ENCODE peak calls at places on chromosomes 2 and 18, in eight cellular contexts. H is SJSA1; U is tibial nerve; I is heart right ventricle; K is amniotic stem cell; F is aorta; X is uterus; V is stimulated activated CD4-positive, alpha-beta T cell treated with anti-CD3 and anti-CD28 coated beads, Interleukin-12 subunit alpha, Interleukin-12 subunit beta, amount 100 ng/mL, for 4 hours. B is an unnamed sample.

GRCh38 chr2:9333591-9334171 is 89.6 kb downstream of the ITGB1BP1 start:
- DNase-seq in H (peak), U (peak), I (peak), K (peak), F (no peak), X (peak), V (no peak), B (peak)

GRCh38 chr18:3605562-3606443 is 155.8 kb downstream of the TGIF1 start:
- DNase-seq in H (peak), U (no peak), I (no peak), K (no peak), F (no peak), X (no peak), V (no peak), B (no peak)

GRCh38 chr2:28080911-28081310 is 190.4 kb downstream of the BABAM2 start:
- DNase-seq in H (peak), U (no peak), I (no peak), K (no peak), F (no peak), X (peak), V (no peak), B (peak)

GRCh38 chr2:202429164-202429980 is 53.2 kb downstream of the BMPR2 start:
- DNase-seq in H (peak), U (no peak), I (no peak), K (no peak), F (no peak), X (no peak), V (no peak), B (peak)

GRCh38 chr2:11940121-11940743 is 193.8 kb downstream of the LPIN1 start:
- DNase-seq in H (no peak), U (no peak), I (no peak), K (no peak), F (no peak), X (no peak), V (no peak), B (no peak)

GRCh38 chr2:97355176-97355575 is 234.5 kb downstream of the ANKRD36B start:
- DNase-seq in H (no peak), U (no peak), I (no peak), K (no peak), F (no peak), X (no peak), V (no peak), B (no peak)

GRCh38 chr2:74778381-74779371 is 55.3 kb upstream of the HK2 start:
- DNase-seq in H (no peak), U (no peak), I (no peak), K (no peak), F (no peak), X (no peak), V (no peak), B (no peak)

GRCh38 chr2:106020821-106021316 is 173.2 kb downstream of the UXS1 start:
- DNase-seq in H (no peak), U (no peak), I (peak), K (no peak), F (no peak), X (peak), V (no peak), B (no peak)

GRCh38 chr2:9844581-9844980 is 1.3 kb downstream of the TAF1B start:
- DNase-seq in H (peak), U (no peak), I (no peak), K (no peak), F (no peak), X (no peak), V (no peak), B (no peak)

GRCh38 chr2:110853516-110853915 is 121.1 kb downstream of the ACOXL start:
- DNase-seq in H (peak), U (no peak), I (no peak), K (no peak), F (no peak), X (no peak), V (peak), B (no peak)

GRCh38 chr2:192245329-192245728 is 50.6 kb upstream of the TMEFF2 start:
- DNase-seq in H (no peak), U (peak), I (peak), K (no peak), F (no peak), X (no peak), V (no peak), B (no peak)

GRCh38 chr2:72136349-72136748 is 11.3 kb downstream of the CYP26B1 start:
- DNase-seq in H (no peak), U (no peak), I (no peak), K (no peak), F (peak), X (no peak), V (no peak), B (no peak)

GRCh38 chr2:145792745-145793144 is 1272.8 kb upstream of the ZEB2 start:
- DNase-seq in H (no peak), U (no peak), I (no peak), K (no peak), F (no peak), X (no peak), V (no peak), B (no peak)

GRCh38 chr2:168160897-168161296 is 86.5 kb downstream of the STK39 start:
- DNase-seq in H (no peak), U (no peak), I (no peak), K (no peak), F (no peak), X (no peak), V (no peak), B (no peak)

GRCh38 chr18:46676162-46676830 is 19.3 kb upstream of the LOXHD1 start:
- DNase-seq in H (peak), U (no peak), I (no peak), K (no peak), F (no peak), X (no peak), V (no peak), B (peak)

GRCh38 chr2:169478339-169478738 is 955 bp upstream of the BBS5 start:
- DNase-seq in H (no peak), U (no peak), I (no peak), K (no peak), F (no peak), X (no peak), V (no peak), B (no peak)

B was measured in non-pigmented ciliary epithelial cell.